ENCODE peak calls at places on chromosomes 3 and 15, in eight cellular contexts. D, A, X, Q, O, Y, L and C are unnamed samples.
A peak's percentile ranks its signal among the peaks of the same experiment; 100 is the strongest.

GRCh38 chr15:58551084-58551763 is 119.4 kb downstream of the LIPC start:
- DNase-seq in D (no peak), A (no peak), X (no peak), Q (no peak), O (no peak), Y (no peak), L (no peak), C (no peak)

GRCh38 chr3:40885423-40885822 is 313.9 kb upstream of the CTNNB1 start:
- DNase-seq in D (no peak), A (no peak), X (no peak), Q (no peak), O (no peak), Y (no peak), L (no peak), C (no peak)

GRCh38 chr15:45550436-45550835 is 27.9 kb upstream of the SLC30A4 start:
- DNase-seq in D (no peak), A (no peak), X (no peak), Q (no peak), O (no peak), Y (no peak), L (no peak), C (no peak)

GRCh38 chr15:67037694-67038093 is 27.7 kb upstream of the SMAD3 start:
- DNase-seq in D (no peak), A (no peak), X (no peak), Q (no peak), O (no peak), Y (no peak), L (no peak), C (no peak)

GRCh38 chr3:133038731-133039398 is 674 bp downstream of the TMEM108 start:
- DNase-seq in D (peak; percentile 57), A (peak; percentile 73), X (no peak), Q (no peak), O (no peak), Y (no peak), L (no peak), C (no peak)

GRCh38 chr3:17979248-17979647 is 236.8 kb upstream of the TBC1D5 start:
- DNase-seq in D (peak; percentile 73), A (no peak), X (no peak), Q (no peak), O (no peak), Y (no peak), L (no peak), C (peak; percentile 8)

GRCh38 chr15:59208850-59209249 is 2.2 kb downstream of the LDHAL6B start:
- DNase-seq in D (no peak), A (no peak), X (no peak), Q (no peak), O (no peak), Y (no peak), L (no peak), C (no peak)

GRCh38 chr3:124246949-124247348 is 255.0 kb upstream of the ROPN1 start:
- DNase-seq in D (no peak), A (no peak), X (peak; percentile 43), Q (no peak), O (no peak), Y (peak; percentile 12), L (peak; percentile 26), C (peak; percentile 19)

GRCh38 chr15:61752001-61752400 is 308.2 kb downstream of the VPS13C start:
- DNase-seq in D (no peak), A (no peak), X (no peak), Q (no peak), O (no peak), Y (no peak), L (no peak), C (no peak)

GRCh38 chr3:6526861-6527260 is 334.1 kb upstream of the GRM7 start:
- DNase-seq in D (no peak), A (no peak), X (no peak), Q (no peak), O (no peak), Y (no peak), L (no peak), C (no peak)

GRCh38 chr3:12280333-12280732 is 8.5 kb upstream of the PPARG start:
- DNase-seq in D (no peak), A (no peak), X (no peak), Q (no peak), O (no peak), Y (no peak), L (no peak), C (no peak)

GRCh38 chr3:126345641-126346460 is 11.4 kb downstream of the KLF15 start:
- DNase-seq in D (peak; percentile 57), A (peak; percentile 39), X (no peak), Q (no peak), O (peak; percentile 43), Y (no peak), L (no peak), C (peak; percentile 4)

GRCh38 chr15:89052474-89052873 is 35.8 kb upstream of the ABHD2 start:
- DNase-seq in D (no peak), A (no peak), X (no peak), Q (no peak), O (no peak), Y (no peak), L (no peak), C (no peak)

GRCh38 chr3:32384938-32385337 is 6.7 kb upstream of the CMTM7 start:
- DNase-seq in D (no peak), A (no peak), X (no peak), Q (no peak), O (no peak), Y (no peak), L (no peak), C (no peak)

GRCh38 chr15:92643849-92644815 is 11.4 kb downstream of the FAM174B start:
- DNase-seq in D (no peak), A (no peak), X (no peak), Q (no peak), O (no peak), Y (no peak), L (peak; percentile 31), C (no peak)
- H3K4me3 ChIP-seq in D (no peak overlapping the region), A (no peak overlapping the region), X (no peak overlapping the region), Q (no peak overlapping the region), O (no peak overlapping the region), Y (no peak overlapping the region), L (no peak overlapping the region), C (no peak overlapping the region)

GRCh38 chr3:62020706-62021105 is 352.6 kb downstream of the FEZF2 start:
- DNase-seq in D (no peak), A (peak; percentile 34), X (no peak), Q (no peak), O (no peak), Y (no peak), L (no peak), C (no peak)
- TF ChIP-seq POLR2AphosphoS5 in D (no peak), A (no peak), X (no peak), Q (no peak), O (no peak), Y (no peak), L (no peak), C (no peak)

GRCh38 chr3:150414273-150414672 is 6.2 kb downstream of the TSC22D2 start:
- DNase-seq in D (no peak), A (no peak), X (peak; percentile 76), Q (no peak), O (no peak), Y (no peak), L (peak; percentile 59), C (no peak)
- H3K4me3 ChIP-seq in D (peak overlapping the region; percentile 3), A (no peak overlapping the region), X (peak overlapping the region; percentile 97), Q (peak overlapping the region; percentile 77), O (peak overlapping the region; percentile 10), Y (no peak overlapping the region), L (peak overlapping the region; percentile 6), C (no peak overlapping the region)

GRCh38 chr3:85710490-85710889 is 751.7 kb downstream of the CADM2 start:
- DNase-seq in D (no peak), A (no peak), X (no peak), Q (no peak), O (no peak), Y (no peak), L (no peak), C (no peak)

DNA sequence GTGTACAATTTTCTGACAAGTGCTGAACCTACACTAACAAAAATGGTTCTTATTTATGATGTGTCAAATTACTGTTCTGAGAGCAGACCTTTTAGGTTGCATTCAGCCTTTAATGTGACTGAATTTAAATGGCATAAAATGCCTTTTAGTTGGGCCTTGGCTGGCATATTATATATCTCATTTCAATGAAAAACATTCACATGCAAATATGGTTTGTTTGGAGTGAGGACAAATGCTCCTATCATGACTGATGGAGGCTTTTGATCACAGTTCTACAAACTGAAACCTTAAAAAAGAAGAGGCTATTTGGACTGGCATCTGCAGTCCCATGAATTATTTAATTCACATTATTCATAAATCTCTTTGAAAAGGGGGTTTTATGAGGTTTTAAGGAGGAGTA is 750.7 kb downstream of the CADM2 start:
- DNase-seq in D (no peak), A (no peak), X (no peak), Q (no peak), O (no peak), Y (no peak), L (no peak), C (no peak)
- TF ChIP-seq POLR2AphosphoS5 in D (no peak), A (no peak), X (no peak), Q (no peak), O (no peak), Y (no peak), L (no peak), C (no peak)

GRCh38 chr15:77070500-77071337 is at the start of gene TSPAN3:
- DNase-seq in D (peak; percentile 95), A (peak; percentile 94), X (peak; percentile 83), Q (no peak), O (peak; percentile 86), Y (peak; percentile 75), L (peak; percentile 96), C (peak; percentile 95)

GRCh38 chr15:77070180-77070499 is 769 bp downstream of the TSPAN3 start:
- DNase-seq in D (no peak), A (no peak), X (no peak), Q (no peak), O (no peak), Y (no peak), L (no peak), C (no peak)

GRCh38 chr15:77067691-77068367 is 3.1 kb downstream of the TSPAN3 start:
- DNase-seq in D (no peak), A (no peak), X (no peak), Q (no peak), O (no peak), Y (no peak), L (peak; percentile 32), C (peak; percentile 37)

GRCh38 chr15:77068633-77069032 is 2.3 kb downstream of the TSPAN3 start:
- DNase-seq in D (no peak), A (no peak), X (no peak), Q (no peak), O (no peak), Y (no peak), L (no peak), C (no peak)

GRCh38 chr15:77069521-77070121 is 1.3 kb downstream of the TSPAN3 start:
- DNase-seq in D (no peak), A (no peak), X (no peak), Q (no peak), O (no peak), Y (no peak), L (peak; percentile 57), C (peak; percentile 69)
- H3K4me3 ChIP-seq in D (peak overlapping the region; percentile 66), A (peak overlapping the region; percentile 72), X (peak overlapping the region; percentile 60), Q (peak overlapping the region; percentile 91), O (peak overlapping the region; percentile 83), Y (peak overlapping the region; percentile 71), L (peak overlapping the region; percentile 90), C (peak overlapping the region; percentile 97)